ENCODE peak calls at places on chromosome 12, in nine cellular contexts. One of them, this sample, is unnamed.

GRCh38 chr12:106743270-106743988 is 31.1 kb upstream of the RIC8B start:
- DNase-seq in pancreas: no peak
- DNase-seq in choroid plexus epithelial cell: no peak
- DNase-seq in fibroblast of mammary gland: no peak
- DNase-seq in nephron progenitor cell: no peak
- DNase-seq in Calu3: no peak
- DNase-seq in psoas muscle: no peak
- DNase-seq in upper lobe of right lung: no peak
- DNase-seq in mesothelial cell of epicardium: no peak
- DNase-seq in this sample: no peak

GRCh38 chr12:43882578-43883178 is 46.8 kb downstream of the TMEM117 start:
- DNase-seq in nephron progenitor cell: peak
- DNase-seq in fibroblast of mammary gland: peak
- DNase-seq in mesothelial cell of epicardium: no peak
- DNase-seq in choroid plexus epithelial cell: peak
- DNase-seq in pancreas: peak
- DNase-seq in Calu3: peak
- DNase-seq in psoas muscle: no peak
- DNase-seq in upper lobe of right lung: no peak
- DNase-seq in this sample: peak

GRCh38 chr12:54135621-54136027 is 53.2 kb downstream of the SMUG1 start:
- DNase-seq in mesothelial cell of epicardium: no peak
- DNase-seq in choroid plexus epithelial cell: no peak
- DNase-seq in nephron progenitor cell: no peak
- DNase-seq in psoas muscle: no peak
- DNase-seq in pancreas: no peak
- DNase-seq in upper lobe of right lung: no peak
- DNase-seq in fibroblast of mammary gland: no peak
- DNase-seq in Calu3: peak
- DNase-seq in this sample: no peak

GRCh38 chr12:42511656-42512055 is 77.9 kb downstream of the PRICKLE1 start:
- DNase-seq in pancreas: no peak
- DNase-seq in psoas muscle: no peak
- DNase-seq in fibroblast of mammary gland: no peak
- DNase-seq in nephron progenitor cell: no peak
- DNase-seq in Calu3: no peak
- DNase-seq in mesothelial cell of epicardium: no peak
- DNase-seq in choroid plexus epithelial cell: no peak
- DNase-seq in upper lobe of right lung: no peak
- DNase-seq in this sample: no peak

GRCh38 chr12:88142610-88142991 is 494 bp downstream of the TMTC3 start:
- DNase-seq in nephron progenitor cell: peak
- DNase-seq in upper lobe of right lung: peak
- DNase-seq in mesothelial cell of epicardium: peak
- DNase-seq in psoas muscle: peak
- DNase-seq in Calu3: peak
- DNase-seq in pancreas: no peak
- DNase-seq in choroid plexus epithelial cell: no peak
- DNase-seq in fibroblast of mammary gland: no peak
- DNase-seq in this sample: no peak

GRCh38 chr12:57522887-57523705 is 472 bp downstream of the MBD6 start:
- DNase-seq in fibroblast of mammary gland: no peak
- DNase-seq in choroid plexus epithelial cell: peak
- DNase-seq in mesothelial cell of epicardium: peak
- DNase-seq in Calu3: no peak
- DNase-seq in upper lobe of right lung: peak
- DNase-seq in psoas muscle: peak
- DNase-seq in pancreas: peak
- DNase-seq in nephron progenitor cell: peak
- DNase-seq in this sample: peak

GRCh38 chr12:57616383-57617101 is 5.3 kb downstream of the ARHGEF25 start:
- DNase-seq in upper lobe of right lung: no peak
- DNase-seq in choroid plexus epithelial cell: peak
- DNase-seq in fibroblast of mammary gland: peak
- DNase-seq in mesothelial cell of epicardium: no peak
- DNase-seq in nephron progenitor cell: no peak
- DNase-seq in psoas muscle: no peak
- DNase-seq in pancreas: no peak
- DNase-seq in Calu3: no peak
- DNase-seq in this sample: peak

GRCh38 chr12:52041695-52042123 is 9.5 kb upstream of the NR4A1 start:
- DNase-seq in nephron progenitor cell: no peak
- DNase-seq in psoas muscle: no peak
- DNase-seq in upper lobe of right lung: no peak
- DNase-seq in choroid plexus epithelial cell: peak
- DNase-seq in mesothelial cell of epicardium: no peak
- DNase-seq in fibroblast of mammary gland: no peak
- DNase-seq in Calu3: no peak
- DNase-seq in pancreas: peak
- DNase-seq in this sample: peak

GRCh38 chr12:990308-990648 is 745 bp upstream of the ERC1 start:
- DNase-seq in mesothelial cell of epicardium: peak
- DNase-seq in fibroblast of mammary gland: peak
- DNase-seq in Calu3: peak
- DNase-seq in choroid plexus epithelial cell: peak
- DNase-seq in nephron progenitor cell: peak
- DNase-seq in pancreas: peak
- DNase-seq in psoas muscle: peak
- DNase-seq in upper lobe of right lung: peak
- DNase-seq in this sample: peak

GRCh38 chr12:52054838-52055741 is 3.8 kb downstream of the NR4A1 start:
- DNase-seq in Calu3: no peak
- DNase-seq in fibroblast of mammary gland: no peak
- DNase-seq in choroid plexus epithelial cell: no peak
- DNase-seq in psoas muscle: no peak
- DNase-seq in pancreas: peak
- DNase-seq in mesothelial cell of epicardium: no peak
- DNase-seq in upper lobe of right lung: no peak
- DNase-seq in nephron progenitor cell: no peak
- DNase-seq in this sample: peak

DNA sequence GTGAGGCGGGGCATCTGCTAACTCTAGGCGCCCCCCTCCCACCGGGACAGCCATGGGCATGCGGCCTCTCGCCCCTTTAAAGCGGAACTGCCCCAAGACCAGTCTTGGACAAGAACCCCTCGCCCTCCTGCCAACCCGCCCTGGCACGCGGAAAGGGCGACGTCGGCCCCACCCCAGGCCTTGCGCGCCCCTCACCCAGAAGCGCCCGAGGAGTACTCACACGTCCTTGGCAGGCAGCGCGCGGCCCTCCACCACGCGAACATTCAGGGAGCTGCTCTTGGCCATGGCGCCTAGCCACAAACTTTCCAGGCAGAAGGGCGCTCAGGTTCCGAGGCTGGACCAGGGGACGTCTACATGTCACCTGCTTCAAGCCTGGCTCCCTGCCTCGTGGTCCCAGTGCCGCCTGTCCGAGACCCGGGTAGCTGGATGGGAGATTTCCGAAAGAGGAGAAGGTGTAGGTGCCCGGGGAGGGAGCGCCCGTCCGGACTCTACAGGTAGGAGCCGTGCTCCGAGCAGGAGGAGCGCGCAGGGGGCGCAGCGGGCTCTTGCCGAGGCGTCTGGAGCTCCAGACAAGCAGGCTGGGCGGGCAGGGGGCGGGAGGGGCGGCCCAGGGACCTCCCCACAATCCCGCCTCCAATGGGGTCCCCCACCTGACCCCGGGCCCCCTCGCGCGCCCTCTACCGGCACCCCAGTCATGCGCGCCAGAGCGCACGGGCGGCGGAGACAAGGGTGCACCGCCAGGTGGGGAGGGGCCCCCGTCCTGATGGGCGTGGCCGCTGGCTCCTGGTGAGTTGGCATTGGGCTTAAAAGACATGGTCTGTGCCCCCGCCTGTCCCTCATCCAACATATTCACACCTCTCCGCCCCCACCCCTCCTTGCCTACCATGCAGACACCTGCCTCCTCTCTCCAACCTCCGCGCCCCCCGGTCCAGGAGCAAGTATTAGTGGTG is at the start of gene RASAL1:
- DNase-seq in nephron progenitor cell: peak
- DNase-seq in pancreas: peak
- DNase-seq in mesothelial cell of epicardium: peak
- DNase-seq in Calu3: peak
- DNase-seq in choroid plexus epithelial cell: no peak
- DNase-seq in fibroblast of mammary gland: no peak
- DNase-seq in psoas muscle: peak
- DNase-seq in upper lobe of right lung: no peak
- DNase-seq in this sample: no peak
- TF ChIP-seq CTCF in nephron progenitor cell: peak
- TF ChIP-seq CTCF in pancreas: peak
- TF ChIP-seq CTCF in mesothelial cell of epicardium: peak
- TF ChIP-seq CTCF in Calu3: peak
- TF ChIP-seq CTCF in choroid plexus epithelial cell: no peak
- TF ChIP-seq CTCF in fibroblast of mammary gland: no peak
- TF ChIP-seq CTCF in psoas muscle: no peak
- TF ChIP-seq CTCF in upper lobe of right lung: peak
- TF ChIP-seq CTCF in this sample: no peak

GRCh38 chr12:47887529-47887928 is 17.3 kb downstream of the VDR start:
- DNase-seq in pancreas: no peak
- DNase-seq in choroid plexus epithelial cell: no peak
- DNase-seq in fibroblast of mammary gland: no peak
- DNase-seq in mesothelial cell of epicardium: no peak
- DNase-seq in upper lobe of right lung: no peak
- DNase-seq in nephron progenitor cell: no peak
- DNase-seq in psoas muscle: no peak
- DNase-seq in Calu3: no peak
- DNase-seq in this sample: no peak

GRCh38 chr12:47885566-47885965 is 19.2 kb downstream of the VDR start:
- DNase-seq in fibroblast of mammary gland: no peak
- DNase-seq in Calu3: no peak
- DNase-seq in psoas muscle: no peak
- DNase-seq in nephron progenitor cell: no peak
- DNase-seq in pancreas: no peak
- DNase-seq in upper lobe of right lung: no peak
- DNase-seq in choroid plexus epithelial cell: no peak
- DNase-seq in mesothelial cell of epicardium: no peak
- DNase-seq in this sample: no peak

GRCh38 chr12:47885012-47885501 is 19.7 kb downstream of the VDR start:
- DNase-seq in nephron progenitor cell: no peak
- DNase-seq in psoas muscle: no peak
- DNase-seq in choroid plexus epithelial cell: no peak
- DNase-seq in Calu3: no peak
- DNase-seq in upper lobe of right lung: no peak
- DNase-seq in fibroblast of mammary gland: no peak
- DNase-seq in pancreas: no peak
- DNase-seq in mesothelial cell of epicardium: no peak
- DNase-seq in this sample: no peak

GRCh38 chr12:47888127-47888819 is 16.5 kb downstream of the VDR start:
- DNase-seq in choroid plexus epithelial cell: no peak
- DNase-seq in fibroblast of mammary gland: no peak
- DNase-seq in upper lobe of right lung: no peak
- DNase-seq in Calu3: no peak
- DNase-seq in mesothelial cell of epicardium: no peak
- DNase-seq in pancreas: no peak
- DNase-seq in nephron progenitor cell: no peak
- DNase-seq in psoas muscle: no peak
- DNase-seq in this sample: no peak

GRCh38 chr12:47886471-47887240 is 18.1 kb downstream of the VDR start:
- DNase-seq in pancreas: no peak
- DNase-seq in Calu3: no peak
- DNase-seq in upper lobe of right lung: no peak
- DNase-seq in psoas muscle: no peak
- DNase-seq in nephron progenitor cell: no peak
- DNase-seq in fibroblast of mammary gland: no peak
- DNase-seq in mesothelial cell of epicardium: no peak
- DNase-seq in choroid plexus epithelial cell: peak
- DNase-seq in this sample: peak
- TF ChIP-seq CTCF in pancreas: no peak
- TF ChIP-seq CTCF in Calu3: no peak
- TF ChIP-seq CTCF in upper lobe of right lung: no peak
- TF ChIP-seq CTCF in psoas muscle: no peak
- TF ChIP-seq CTCF in nephron progenitor cell: no peak
- TF ChIP-seq CTCF in fibroblast of mammary gland: no peak
- TF ChIP-seq CTCF in mesothelial cell of epicardium: no peak
- TF ChIP-seq CTCF in choroid plexus epithelial cell: no peak
- TF ChIP-seq CTCF in this sample: no peak

GRCh38 chr12:40971911-40972310 is 216.2 kb upstream of the PDZRN4 start:
- DNase-seq in psoas muscle: no peak
- DNase-seq in choroid plexus epithelial cell: peak
- DNase-seq in pancreas: no peak
- DNase-seq in upper lobe of right lung: no peak
- DNase-seq in Calu3: no peak
- DNase-seq in fibroblast of mammary gland: peak
- DNase-seq in nephron progenitor cell: no peak
- DNase-seq in mesothelial cell of epicardium: no peak
- DNase-seq in this sample: peak

GRCh38 chr12:40969796-40970195 is 218.3 kb upstream of the PDZRN4 start:
- DNase-seq in Calu3: no peak
- DNase-seq in nephron progenitor cell: no peak
- DNase-seq in upper lobe of right lung: no peak
- DNase-seq in fibroblast of mammary gland: no peak
- DNase-seq in psoas muscle: no peak
- DNase-seq in mesothelial cell of epicardium: no peak
- DNase-seq in pancreas: no peak
- DNase-seq in choroid plexus epithelial cell: no peak
- DNase-seq in this sample: no peak

GRCh38 chr12:40970320-40970907 is 217.7 kb upstream of the PDZRN4 start:
- DNase-seq in Calu3: no peak
- DNase-seq in psoas muscle: no peak
- DNase-seq in mesothelial cell of epicardium: no peak
- DNase-seq in upper lobe of right lung: no peak
- DNase-seq in fibroblast of mammary gland: no peak
- DNase-seq in pancreas: no peak
- DNase-seq in nephron progenitor cell: no peak
- DNase-seq in choroid plexus epithelial cell: no peak
- DNase-seq in this sample: no peak
- TF ChIP-seq CTCF in Calu3: no peak
- TF ChIP-seq CTCF in psoas muscle: no peak
- TF ChIP-seq CTCF in mesothelial cell of epicardium: no peak
- TF ChIP-seq CTCF in upper lobe of right lung: no peak
- TF ChIP-seq CTCF in fibroblast of mammary gland: no peak
- TF ChIP-seq CTCF in pancreas: no peak
- TF ChIP-seq CTCF in nephron progenitor cell: no peak
- TF ChIP-seq CTCF in choroid plexus epithelial cell: no peak
- TF ChIP-seq CTCF in this sample: peak

GRCh38 chr12:93537769-93538168 is 34.7 kb upstream of the SOCS2 start:
- DNase-seq in upper lobe of right lung: no peak
- DNase-seq in Calu3: no peak
- DNase-seq in psoas muscle: no peak
- DNase-seq in choroid plexus epithelial cell: no peak
- DNase-seq in fibroblast of mammary gland: no peak
- DNase-seq in pancreas: no peak
- DNase-seq in nephron progenitor cell: no peak
- DNase-seq in mesothelial cell of epicardium: no peak
- DNase-seq in this sample: no peak
- TF ChIP-seq CTCF in upper lobe of right lung: no peak
- TF ChIP-seq CTCF in Calu3: no peak
- TF ChIP-seq CTCF in psoas muscle: no peak
- TF ChIP-seq CTCF in choroid plexus epithelial cell: peak
- TF ChIP-seq CTCF in fibroblast of mammary gland: peak
- TF ChIP-seq CTCF in pancreas: no peak
- TF ChIP-seq CTCF in nephron progenitor cell: no peak
- TF ChIP-seq CTCF in mesothelial cell of epicardium: no peak
- TF ChIP-seq CTCF in this sample: no peak

GRCh38 chr12:89154743-89155530 is 197.4 kb downstream of the DUSP6 start:
- DNase-seq in upper lobe of right lung: no peak
- DNase-seq in nephron progenitor cell: no peak
- DNase-seq in fibroblast of mammary gland: peak
- DNase-seq in Calu3: no peak
- DNase-seq in pancreas: no peak
- DNase-seq in mesothelial cell of epicardium: no peak
- DNase-seq in choroid plexus epithelial cell: peak
- DNase-seq in psoas muscle: no peak
- DNase-seq in this sample: peak
- TF ChIP-seq CTCF in upper lobe of right lung: peak
- TF ChIP-seq CTCF in nephron progenitor cell: no peak
- TF ChIP-seq CTCF in fibroblast of mammary gland: peak
- TF ChIP-seq CTCF in Calu3: no peak
- TF ChIP-seq CTCF in pancreas: no peak
- TF ChIP-seq CTCF in mesothelial cell of epicardium: no peak
- TF ChIP-seq CTCF in choroid plexus epithelial cell: peak
- TF ChIP-seq CTCF in psoas muscle: no peak
- TF ChIP-seq CTCF in this sample: no peak